ENCODE peak calls at places on chromosomes 12 and 14, in five cellular contexts. H is HCT116, K is SK-N-SH, O is vagina, U is stomach. N is an unnamed sample.

GRCh38 chr14:30673071-30673470 is 51.0 kb downstream of the SCFD1 start:
- DNase-seq in H (no peak), K (no peak), O (no peak), U (no peak), N (no peak)

GRCh38 chr14:105888784-105889665 is 362.6 kb downstream of the TMEM121 start:
- DNase-seq in H (no peak), K (no peak), O (no peak), U (no peak), N (no peak)

GRCh38 chr12:75571204-75571603 is 59.8 kb upstream of the KRR1 start:
- DNase-seq in H (no peak), K (no peak), O (no peak), U (no peak), N (no peak)

GRCh38 chr12:110467847-110468211 is 228 bp downstream of the GPN3 start:
- DNase-seq in H (no peak), K (no peak), O (no peak), U (no peak), N (no peak)

GRCh38 chr12:32051511-32052299 is 54.9 kb upstream of the BICD1 start:
- DNase-seq in H (peak; percentile 48), K (no peak), O (no peak), U (no peak), N (no peak)

GRCh38 chr12:46915082-46915481 is 89.3 kb upstream of the SLC38A4 start:
- DNase-seq in H (no peak), K (no peak), O (no peak), U (no peak), N (no peak)

GRCh38 chr12:54602661-54603060 is 14.2 kb upstream of the PPP1R1A start:
- DNase-seq in H (no peak), K (no peak), O (no peak), U (no peak), N (no peak)

GRCh38 chr14:100072783-100073346 is 7.6 kb downstream of the EVL start:
- DNase-seq in H (peak; percentile 13), K (no peak), O (no peak), U (peak; percentile 47), N (no peak)

GRCh38 chr14:37763266-37763665 is 167.8 kb downstream of the TTC6 start:
- DNase-seq in H (no peak), K (no peak), O (no peak), U (no peak), N (no peak)

GRCh38 chr12:5718680-5719079 is 226.4 kb downstream of the ANO2 start:
- DNase-seq in H (no peak), K (no peak), O (peak; percentile 71), U (no peak), N (no peak)

GRCh38 chr14:68962681-68963080 is 16.4 kb downstream of the ACTN1 start:
- DNase-seq in H (no peak), K (no peak), O (no peak), U (no peak), N (no peak)

GRCh38 chr12:109763201-109763841 is 49.7 kb downstream of the FAM222A start:
- DNase-seq in H (no peak), K (no peak), O (no peak), U (peak; percentile 30), N (no peak)

GRCh38 chr14:64956697-64957412 is 14.3 kb upstream of the GPX2 start:
- DNase-seq in H (no peak), K (no peak), O (no peak), U (no peak), N (no peak)
- TF ChIP-seq POLR2AphosphoS5 in H (no peak), K (no peak), O (no peak), U (no peak), N (no peak)

GRCh38 chr12:52582489-52582888 is 8.8 kb upstream of the KRT74 start:
- DNase-seq in H (no peak), K (no peak), O (no peak), U (no peak), N (no peak)

GRCh38 chr12:52581481-52581880 is 7.8 kb upstream of the KRT74 start:
- DNase-seq in H (no peak), K (no peak), O (no peak), U (no peak), N (no peak)

GRCh38 chr12:52579468-52580450 is 6.1 kb upstream of the KRT74 start:
- DNase-seq in H (no peak), K (no peak), O (no peak), U (no peak), N (no peak)

GRCh38 chr12:52580496-52580895 is 6.9 kb upstream of the KRT74 start:
- DNase-seq in H (no peak), K (no peak), O (no peak), U (no peak), N (no peak)

GRCh38 chr12:52581066-52581465 is 7.4 kb upstream of the KRT74 start:
- DNase-seq in H (no peak), K (no peak), O (no peak), U (no peak), N (no peak)
- TF ChIP-seq POLR2AphosphoS5 in H (no peak), K (no peak), O (no peak), U (no peak), N (no peak)

DNA sequence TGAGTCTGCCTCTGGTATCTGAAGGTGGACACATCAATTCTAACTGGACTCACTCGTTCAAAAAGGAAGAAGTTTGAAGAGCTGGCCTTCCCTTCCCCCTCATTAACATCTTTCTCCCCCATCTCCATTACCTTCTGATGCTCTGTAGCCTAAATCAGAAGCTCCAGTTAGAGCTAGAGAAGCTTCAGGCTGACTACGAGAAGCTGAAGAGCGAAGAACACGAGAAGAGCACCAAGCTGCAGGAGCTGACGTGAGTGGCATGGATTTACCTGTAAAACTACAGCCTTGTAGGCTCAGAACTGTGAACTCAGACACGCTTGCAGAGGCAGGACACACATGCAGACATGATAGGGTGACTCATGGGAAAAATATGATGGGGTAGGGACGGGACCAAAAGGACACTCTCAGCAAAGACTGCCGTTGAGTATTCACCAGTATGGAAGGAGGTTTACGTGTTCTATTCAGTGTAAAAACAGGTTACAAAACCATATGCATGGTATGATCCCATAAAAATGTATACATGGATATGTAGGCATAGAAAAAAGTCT is 14.3 kb upstream of the PIP4K2C start:
- DNase-seq in H (no peak), K (no peak), O (no peak), U (no peak), N (no peak)
- TF ChIP-seq POLR2AphosphoS5 in H (no peak), K (no peak), O (no peak), U (no peak), N (no peak)

GRCh38 chr12:122855985-122856831 is 21.0 kb downstream of the HIP1R start:
- DNase-seq in H (no peak), K (peak; percentile 41), O (no peak), U (no peak), N (no peak)

GRCh38 chr12:122858591-122859302 is 23.5 kb downstream of the HIP1R start:
- DNase-seq in H (no peak), K (peak; percentile 24), O (no peak), U (no peak), N (no peak)

GRCh38 chr12:122855071-122855829 is 20.0 kb downstream of the HIP1R start:
- DNase-seq in H (no peak), K (peak; percentile 22), O (no peak), U (no peak), N (no peak)

GRCh38 chr12:122858171-122858570 is 22.9 kb downstream of the HIP1R start:
- DNase-seq in H (no peak), K (peak; percentile 24), O (no peak), U (no peak), N (no peak)

GRCh38 chr12:122856999-122857671 is 21.9 kb downstream of the HIP1R start:
- DNase-seq in H (no peak), K (peak; percentile 80), O (no peak), U (no peak), N (no peak)
- TF ChIP-seq POLR2AphosphoS5 in H (no peak), K (no peak), O (no peak), U (no peak), N (no peak)

DNA sequence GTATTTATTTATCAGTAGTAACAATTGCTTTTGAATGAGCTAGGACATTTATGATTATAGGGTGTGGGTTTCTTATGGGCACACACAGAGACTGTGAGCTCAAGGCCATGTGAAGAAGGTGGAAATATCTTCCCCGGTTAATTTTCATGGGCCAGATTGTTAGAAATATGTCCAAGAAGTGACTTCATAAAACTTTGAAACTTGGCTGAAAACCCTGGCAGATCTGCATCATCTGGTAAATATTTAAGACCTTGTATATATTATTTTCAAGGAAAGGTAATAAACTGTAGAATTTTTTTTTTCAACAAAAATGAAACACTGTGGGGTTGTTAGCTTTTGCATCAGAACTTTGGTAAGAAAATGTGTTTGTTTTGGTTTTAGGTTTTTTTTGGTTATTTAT is 53.5 kb upstream of the RNU6-8 start:
- DNase-seq in H (no peak), K (no peak), O (no peak), U (no peak), N (no peak)
- TF ChIP-seq POLR2AphosphoS5 in H (no peak), K (no peak), O (no peak), U (no peak), N (no peak)

DNA sequence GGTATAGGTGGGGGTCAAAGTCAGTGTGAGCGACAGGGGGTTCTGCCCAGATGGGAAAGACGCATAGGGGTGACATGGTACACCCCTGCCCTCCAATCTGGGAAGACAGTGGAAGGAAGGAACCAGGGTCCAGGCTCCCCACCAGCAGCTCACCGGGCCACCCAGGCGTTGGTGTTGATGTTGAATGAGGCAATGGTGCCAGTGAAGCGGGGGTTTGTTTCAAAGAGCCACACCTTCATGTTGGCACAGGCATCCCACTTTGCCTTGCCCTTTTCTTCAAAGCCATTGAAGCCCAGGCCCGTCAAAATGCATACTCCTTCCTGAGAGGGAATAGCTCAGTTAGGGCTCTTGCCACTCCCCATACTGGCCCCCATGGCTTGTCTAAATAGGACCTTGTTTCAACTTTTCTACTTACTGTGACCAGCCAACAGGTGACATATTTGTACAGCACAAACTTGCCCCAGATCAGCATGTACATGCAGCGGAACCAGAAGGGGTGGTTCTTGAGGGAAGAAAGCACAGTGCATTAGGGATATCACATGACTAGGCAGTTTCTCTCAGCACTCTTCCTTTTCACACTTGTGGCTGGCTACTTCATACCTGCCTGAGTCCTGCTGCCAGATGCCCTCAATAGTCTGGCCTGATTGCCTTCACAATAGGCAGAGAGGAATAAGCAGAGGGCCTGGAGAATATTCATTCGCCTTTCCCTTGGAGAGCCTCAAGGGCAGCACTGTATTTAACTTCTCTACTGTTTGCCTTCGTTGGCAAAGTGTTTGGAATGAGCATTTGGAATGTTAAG is 7.7 kb downstream of the EMG1 start:
- DNase-seq in H (no peak), K (no peak), O (no peak), U (no peak), N (no peak)
- TF ChIP-seq POLR2AphosphoS5 in H (no peak), K (no peak), O (peak; percentile 3), U (no peak), N (no peak)

N was measured in GM12891.